ENCODE peak calls at places on chromosomes 4 and X, in ten cellular contexts. G, Y, C, F, H, B, Q, I, O and R are unnamed samples.

GRCh38 chr4:22465349-22465748 is 50.5 kb downstream of the ADGRA3 start:
- DNase-seq in F (no peak), B (no peak), C (no peak), Q (no peak), G (no peak), H (no peak), O (no peak), I (no peak), Y (no peak), R (no peak)

GRCh38 chr4:74395633-74396032 is 30.7 kb downstream of the EREG start:
- DNase-seq in H (no peak), F (no peak), C (peak; percentile 42), G (no peak), Q (no peak), Y (no peak), B (no peak), I (peak; percentile 64), O (no peak), R (no peak)

GRCh38 chr4:4849524-4850193 is 9.8 kb upstream of the MSX1 start:
- DNase-seq in Q (no peak), I (no peak), B (no peak), O (no peak), G (no peak), F (no peak), Y (no peak), H (no peak), C (no peak), R (no peak)

GRCh38 chrX:150365051-150365952 is 2.2 kb downstream of the MAMLD1 start:
- DNase-seq in O (no peak), B (peak; percentile 50), I (peak; percentile 50), C (peak; percentile 48), F (no peak), Q (peak; percentile 76), H (peak; percentile 68), Y (peak; percentile 71), G (peak; percentile 51), R (peak; percentile 29)

GRCh38 chr4:158253350-158253980 is 43.2 kb downstream of the TMEM144 start:
- DNase-seq in G (peak; percentile 58), H (peak; percentile 66), F (peak; percentile 37), Q (no peak), I (peak; percentile 63), C (peak; percentile 67), O (peak; percentile 49), B (peak; percentile 22), Y (peak; percentile 12), R (peak; percentile 34)

GRCh38 chrX:98523026-98523425 is 1639.3 kb downstream of the RPA4 start:
- DNase-seq in Q (no peak), H (no peak), Y (no peak), F (no peak), B (no peak), I (no peak), G (no peak), O (no peak), C (no peak), R (no peak)

GRCh38 chr4:38678078-38678477 is 14.1 kb downstream of the KLF3 start:
- DNase-seq in H (no peak), Q (no peak), Y (no peak), F (peak; percentile 68), G (no peak), O (no peak), C (peak; percentile 100), B (peak; percentile 40), I (peak; percentile 100), R (peak; percentile 50)

GRCh38 chrX:84441143-84441542 is 61.1 kb downstream of the HDX start:
- DNase-seq in O (peak; percentile 4), C (peak; percentile 47), Y (no peak), I (peak; percentile 72), G (no peak), B (no peak), F (no peak), H (no peak), Q (no peak), R (no peak)

GRCh38 chrX:136437774-136438173 is 50.0 kb upstream of the BRS3 start:
- DNase-seq in O (no peak), G (no peak), Y (no peak), I (no peak), C (no peak), H (no peak), Q (no peak), F (no peak), B (no peak), R (no peak)

GRCh38 chrX:3550871-3551270 is 162.6 kb downstream of the PRKX start:
- DNase-seq in F (no peak), B (no peak), Y (no peak), O (no peak), Q (no peak), H (no peak), C (no peak), I (no peak), G (no peak), R (no peak)

GRCh38 chr4:7384929-7385890 is 49.5 kb downstream of the PSAPL1 start:
- DNase-seq in F (no peak), O (no peak), B (peak; percentile 8), Q (no peak), I (no peak), H (no peak), G (no peak), C (no peak), Y (no peak), R (no peak)

GRCh38 chr4:88818650-88819470 is 121.2 kb upstream of the NAP1L5 start:
- DNase-seq in Q (no peak), H (peak; percentile 48), F (no peak), O (peak; percentile 48), B (peak; percentile 14), G (peak; percentile 70), Y (no peak), I (peak; percentile 59), C (peak; percentile 64), R (peak; percentile 49)

GRCh38 chrX:39819921-39820849 is 277.6 kb downstream of the BCOR start:
- DNase-seq in H (no peak), G (peak; percentile 85), O (no peak), Y (peak; percentile 11), B (peak; percentile 32), F (no peak), I (no peak), C (no peak), Q (no peak), R (no peak)

GRCh38 chr4:155952546-155952945 is 1.1 kb downstream of the CTSO start:
- DNase-seq in G (no peak), I (peak; percentile 42), Y (no peak), B (no peak), F (no peak), H (no peak), Q (no peak), O (peak; percentile 17), C (peak; percentile 45), R (no peak)

GRCh38 chr4:13476915-13477314 is 7.2 kb downstream of the RAB28 start:
- DNase-seq in I (peak; percentile 91), Q (no peak), G (no peak), C (peak; percentile 19), F (peak; percentile 37), O (peak; percentile 12), B (no peak), H (no peak), Y (no peak), R (peak; percentile 6)

GRCh38 chr4:65508169-65508568 is 162.1 kb downstream of the EPHA5 start:
- DNase-seq in G (no peak), Y (no peak), I (peak; percentile 16), O (peak; percentile 94), C (peak; percentile 67), Q (no peak), H (no peak), B (no peak), F (no peak), R (peak; percentile 30)